ENCODE peak calls at places on chromosomes 3 and 15, in ten cellular contexts. One of them, this sample, is unnamed.

GRCh38 chr3:126147932-126148683 is 32.3 kb downstream of the ALDH1L1 start:
- DNase-seq in H9: peak; percentile 16
- DNase-seq in A549: no peak
- DNase-seq in GM23338: no peak
- DNase-seq in IMR-90: no peak
- DNase-seq in astrocyte: no peak
- DNase-seq in mammary epithelial cell: no peak
- DNase-seq in hepatocyte: no peak
- DNase-seq in neural progenitor cell: no peak
- DNase-seq in PC-3: no peak
- DNase-seq in this sample: no peak

GRCh38 chr3:20141841-20142240 is 44.2 kb downstream of the SGO1 start:
- DNase-seq in H9: peak; percentile 36
- DNase-seq in A549: no peak
- DNase-seq in GM23338: peak; percentile 48
- DNase-seq in IMR-90: no peak
- DNase-seq in astrocyte: peak; percentile 43
- DNase-seq in mammary epithelial cell: no peak
- DNase-seq in hepatocyte: peak; percentile 26
- DNase-seq in neural progenitor cell: peak; percentile 95
- DNase-seq in PC-3: no peak
- DNase-seq in this sample: no peak

GRCh38 chr15:80777137-80777536 is 2.0 kb upstream of the CEMIP start:
- DNase-seq in H9: no peak
- DNase-seq in A549: peak; percentile 37
- DNase-seq in GM23338: no peak
- DNase-seq in IMR-90: peak; percentile 68
- DNase-seq in astrocyte: peak; percentile 76
- DNase-seq in mammary epithelial cell: peak; percentile 92
- DNase-seq in hepatocyte: peak; percentile 35
- DNase-seq in neural progenitor cell: no peak
- DNase-seq in PC-3: peak; percentile 66
- DNase-seq in this sample: no peak

GRCh38 chr15:89753855-89754254 is 2.8 kb upstream of the MESP1 start:
- DNase-seq in H9: no peak
- DNase-seq in A549: no peak
- DNase-seq in GM23338: no peak
- DNase-seq in IMR-90: no peak
- DNase-seq in astrocyte: no peak
- DNase-seq in mammary epithelial cell: no peak
- DNase-seq in hepatocyte: no peak
- DNase-seq in neural progenitor cell: no peak
- DNase-seq in PC-3: no peak
- DNase-seq in this sample: no peak

GRCh38 chr15:90571063-90571541 is 41.4 kb downstream of the CRTC3 start:
- DNase-seq in H9: no peak
- DNase-seq in A549: peak; percentile 52
- DNase-seq in GM23338: no peak
- DNase-seq in IMR-90: no peak
- DNase-seq in astrocyte: no peak
- DNase-seq in mammary epithelial cell: no peak
- DNase-seq in hepatocyte: no peak
- DNase-seq in neural progenitor cell: no peak
- DNase-seq in PC-3: peak; percentile 91
- DNase-seq in this sample: peak; percentile 69

GRCh38 chr3:53259427-53260259 is 3.8 kb upstream of the TKT start:
- DNase-seq in H9: no peak
- DNase-seq in A549: no peak
- DNase-seq in GM23338: peak; percentile 52
- DNase-seq in IMR-90: no peak
- DNase-seq in astrocyte: no peak
- DNase-seq in mammary epithelial cell: no peak
- DNase-seq in hepatocyte: no peak
- DNase-seq in neural progenitor cell: no peak
- DNase-seq in PC-3: no peak
- DNase-seq in this sample: no peak

GRCh38 chr3:55467099-55467498 is 20.0 kb downstream of the WNT5A start:
- DNase-seq in H9: no peak
- DNase-seq in A549: no peak
- DNase-seq in GM23338: no peak
- DNase-seq in IMR-90: peak; percentile 76
- DNase-seq in astrocyte: peak; percentile 79
- DNase-seq in mammary epithelial cell: no peak
- DNase-seq in hepatocyte: no peak
- DNase-seq in neural progenitor cell: no peak
- DNase-seq in PC-3: no peak
- DNase-seq in this sample: no peak

GRCh38 chr3:57746156-57747125 is 9.7 kb upstream of the SLMAP start:
- DNase-seq in H9: no peak
- DNase-seq in A549: no peak
- DNase-seq in GM23338: no peak
- DNase-seq in IMR-90: no peak
- DNase-seq in astrocyte: no peak
- DNase-seq in mammary epithelial cell: no peak
- DNase-seq in hepatocyte: no peak
- DNase-seq in neural progenitor cell: no peak
- DNase-seq in PC-3: no peak
- DNase-seq in this sample: no peak

GRCh38 chr3:66480666-66481065 is 20.2 kb downstream of the LRIG1 start:
- DNase-seq in H9: no peak
- DNase-seq in A549: no peak
- DNase-seq in GM23338: no peak
- DNase-seq in IMR-90: peak; percentile 41
- DNase-seq in astrocyte: peak; percentile 84
- DNase-seq in mammary epithelial cell: no peak
- DNase-seq in hepatocyte: no peak
- DNase-seq in neural progenitor cell: no peak
- DNase-seq in PC-3: no peak
- DNase-seq in this sample: no peak

GRCh38 chr15:68639926-68640600 is 61.3 kb downstream of the CORO2B start:
- DNase-seq in H9: no peak
- DNase-seq in A549: no peak
- DNase-seq in GM23338: no peak
- DNase-seq in IMR-90: no peak
- DNase-seq in astrocyte: no peak
- DNase-seq in mammary epithelial cell: peak; percentile 58
- DNase-seq in hepatocyte: no peak
- DNase-seq in neural progenitor cell: no peak
- DNase-seq in PC-3: peak; percentile 60
- DNase-seq in this sample: no peak

GRCh38 chr3:17140670-17141505 is 256.1 kb downstream of the PLCL2 start:
- DNase-seq in H9: peak; percentile 41
- DNase-seq in A549: peak; percentile 22
- DNase-seq in GM23338: no peak
- DNase-seq in IMR-90: no peak
- DNase-seq in astrocyte: no peak
- DNase-seq in mammary epithelial cell: no peak
- DNase-seq in hepatocyte: no peak
- DNase-seq in neural progenitor cell: no peak
- DNase-seq in PC-3: peak; percentile 37
- DNase-seq in this sample: no peak

DNA sequence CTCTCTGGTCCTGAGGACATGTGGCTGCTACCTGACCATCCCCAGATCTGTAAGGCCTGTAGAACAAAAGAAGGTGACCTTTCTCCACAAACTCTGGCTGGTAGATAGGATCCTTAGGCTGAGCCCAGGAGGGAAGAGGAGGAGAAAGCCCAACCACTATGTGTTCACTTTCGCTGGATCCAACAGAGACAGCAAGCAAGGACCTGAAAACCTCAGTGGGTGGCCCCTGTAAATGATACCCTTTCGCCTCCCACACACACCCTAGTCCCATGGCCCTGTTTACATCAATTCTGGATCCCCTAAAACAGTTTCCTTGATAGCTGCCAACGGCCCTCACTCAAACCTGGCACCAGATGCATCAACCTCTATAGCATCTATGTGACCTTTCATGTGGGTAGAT is 22.4 kb downstream of the CCDC12 start:
- DNase-seq in H9: no peak
- DNase-seq in A549: no peak
- DNase-seq in GM23338: no peak
- DNase-seq in IMR-90: no peak
- DNase-seq in astrocyte: no peak
- DNase-seq in mammary epithelial cell: no peak
- DNase-seq in hepatocyte: no peak
- DNase-seq in neural progenitor cell: no peak
- DNase-seq in PC-3: no peak
- DNase-seq in this sample: no peak
- H3K4me2 ChIP-seq in H9: no peak overlapping the region
- H3K4me2 ChIP-seq in A549: no peak overlapping the region
- H3K4me2 ChIP-seq in GM23338: no peak overlapping the region
- H3K4me2 ChIP-seq in IMR-90: no peak overlapping the region
- H3K4me2 ChIP-seq in astrocyte: no peak overlapping the region
- H3K4me2 ChIP-seq in mammary epithelial cell: no peak overlapping the region
- H3K4me2 ChIP-seq in hepatocyte: no peak overlapping the region
- H3K4me2 ChIP-seq in neural progenitor cell: no peak overlapping the region
- H3K4me2 ChIP-seq in PC-3: no peak overlapping the region
- H3K4me2 ChIP-seq in this sample: peak overlapping the region; percentile 59

DNA sequence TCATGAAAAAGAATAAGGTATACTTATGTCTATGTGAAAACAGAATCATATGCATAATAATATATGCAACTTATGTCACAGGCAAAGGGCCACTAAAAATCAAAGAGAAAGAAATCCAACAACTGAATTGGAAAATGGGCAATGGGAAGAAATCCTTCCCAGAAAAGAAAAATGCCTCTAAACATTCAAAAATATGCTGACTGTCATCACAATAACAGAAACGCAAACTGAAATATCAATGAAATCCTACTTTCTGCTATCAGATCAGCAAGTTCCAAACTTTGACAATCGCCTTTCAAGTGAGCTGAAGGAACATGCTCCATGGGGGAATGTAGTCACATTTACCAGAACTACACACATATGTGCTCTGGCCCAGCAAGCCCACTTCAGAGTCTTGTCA is 99.4 kb upstream of the KLF13 start:
- DNase-seq in H9: no peak
- DNase-seq in A549: no peak
- DNase-seq in GM23338: no peak
- DNase-seq in IMR-90: no peak
- DNase-seq in astrocyte: no peak
- DNase-seq in mammary epithelial cell: no peak
- DNase-seq in hepatocyte: no peak
- DNase-seq in neural progenitor cell: no peak
- DNase-seq in PC-3: no peak
- DNase-seq in this sample: no peak
- H3K4me2 ChIP-seq in H9: no peak overlapping the region
- H3K4me2 ChIP-seq in A549: no peak overlapping the region
- H3K4me2 ChIP-seq in GM23338: no peak overlapping the region
- H3K4me2 ChIP-seq in IMR-90: no peak overlapping the region
- H3K4me2 ChIP-seq in astrocyte: no peak overlapping the region
- H3K4me2 ChIP-seq in mammary epithelial cell: no peak overlapping the region
- H3K4me2 ChIP-seq in hepatocyte: no peak overlapping the region
- H3K4me2 ChIP-seq in neural progenitor cell: no peak overlapping the region
- H3K4me2 ChIP-seq in PC-3: no peak overlapping the region
- H3K4me2 ChIP-seq in this sample: no peak overlapping the region

GRCh38 chr15:67462802-67463201 is 58.1 kb upstream of the C15orf61 start:
- DNase-seq in H9: no peak
- DNase-seq in A549: no peak
- DNase-seq in GM23338: no peak
- DNase-seq in IMR-90: no peak
- DNase-seq in astrocyte: no peak
- DNase-seq in mammary epithelial cell: no peak
- DNase-seq in hepatocyte: no peak
- DNase-seq in neural progenitor cell: no peak
- DNase-seq in PC-3: no peak
- DNase-seq in this sample: no peak

GRCh38 chr15:67458449-67458848 is 62.5 kb upstream of the C15orf61 start:
- DNase-seq in H9: no peak
- DNase-seq in A549: no peak
- DNase-seq in GM23338: no peak
- DNase-seq in IMR-90: peak; percentile 14
- DNase-seq in astrocyte: no peak
- DNase-seq in mammary epithelial cell: no peak
- DNase-seq in hepatocyte: no peak
- DNase-seq in neural progenitor cell: no peak
- DNase-seq in PC-3: no peak
- DNase-seq in this sample: peak; percentile 25

GRCh38 chr15:67461735-67462134 is 59.2 kb upstream of the C15orf61 start:
- DNase-seq in H9: no peak
- DNase-seq in A549: no peak
- DNase-seq in GM23338: no peak
- DNase-seq in IMR-90: no peak
- DNase-seq in astrocyte: no peak
- DNase-seq in mammary epithelial cell: no peak
- DNase-seq in hepatocyte: no peak
- DNase-seq in neural progenitor cell: no peak
- DNase-seq in PC-3: no peak
- DNase-seq in this sample: no peak

GRCh38 chr15:67460521-67460920 is 60.4 kb upstream of the C15orf61 start:
- DNase-seq in H9: no peak
- DNase-seq in A549: no peak
- DNase-seq in GM23338: no peak
- DNase-seq in IMR-90: no peak
- DNase-seq in astrocyte: no peak
- DNase-seq in mammary epithelial cell: no peak
- DNase-seq in hepatocyte: no peak
- DNase-seq in neural progenitor cell: no peak
- DNase-seq in PC-3: no peak
- DNase-seq in this sample: no peak

DNA sequence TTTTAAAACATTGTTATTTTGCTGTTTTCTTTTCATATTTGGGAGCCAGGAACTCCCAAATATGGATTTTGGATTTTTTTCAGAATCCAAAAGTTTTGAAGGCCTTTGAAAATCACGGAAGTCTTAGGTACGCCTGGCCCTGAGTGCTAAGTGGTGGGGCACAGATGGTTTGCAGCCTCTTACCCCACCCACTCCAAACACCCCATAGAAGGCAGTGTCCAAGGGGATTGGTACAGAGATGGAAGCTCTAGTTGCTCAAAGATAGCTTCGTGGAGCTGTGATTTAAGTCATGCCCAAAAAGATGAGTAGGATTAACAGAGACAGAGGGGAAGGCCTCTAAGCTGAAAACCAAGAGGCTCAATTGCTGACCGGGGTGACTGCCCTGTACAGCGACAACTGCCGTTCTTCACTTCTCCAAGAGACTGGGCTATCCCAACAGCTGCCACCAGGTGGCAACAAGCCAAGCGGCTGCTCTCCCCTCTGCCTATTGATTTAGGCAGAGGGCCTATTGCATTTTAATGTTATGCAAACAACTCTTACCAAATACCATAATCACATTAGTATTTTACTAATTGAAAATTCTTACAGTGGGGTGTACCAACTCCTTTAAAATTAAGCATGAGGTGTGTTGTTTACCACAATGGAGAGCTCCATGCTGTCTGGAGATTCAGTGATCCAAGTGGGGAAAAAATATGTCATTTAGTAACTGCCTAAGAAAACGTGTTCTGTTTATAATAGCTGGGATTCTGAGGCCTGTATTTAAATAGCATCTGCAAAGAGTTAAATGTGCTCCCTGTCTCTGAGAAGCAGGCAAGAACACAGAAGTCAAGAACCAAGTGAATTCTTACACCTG is 64.0 kb upstream of the C15orf61 start:
- DNase-seq in H9: peak; percentile 78
- DNase-seq in A549: peak; percentile 75
- DNase-seq in GM23338: peak; percentile 92
- DNase-seq in IMR-90: peak; percentile 59
- DNase-seq in astrocyte: peak; percentile 11
- DNase-seq in mammary epithelial cell: peak; percentile 46
- DNase-seq in hepatocyte: peak; percentile 86
- DNase-seq in neural progenitor cell: peak; percentile 90
- DNase-seq in PC-3: peak; percentile 82
- DNase-seq in this sample: peak; percentile 92
- H3K4me2 ChIP-seq in H9: no peak overlapping the region
- H3K4me2 ChIP-seq in A549: peak overlapping the region; percentile 42
- H3K4me2 ChIP-seq in GM23338: no peak overlapping the region
- H3K4me2 ChIP-seq in IMR-90: no peak overlapping the region
- H3K4me2 ChIP-seq in astrocyte: no peak overlapping the region
- H3K4me2 ChIP-seq in mammary epithelial cell: no peak overlapping the region
- H3K4me2 ChIP-seq in hepatocyte: no peak overlapping the region
- H3K4me2 ChIP-seq in neural progenitor cell: no peak overlapping the region
- H3K4me2 ChIP-seq in PC-3: no peak overlapping the region
- H3K4me2 ChIP-seq in this sample: no peak overlapping the region

GRCh38 chr3:159178209-159178897 is 376.5 kb downstream of the MFSD1 start:
- DNase-seq in H9: no peak
- DNase-seq in A549: no peak
- DNase-seq in GM23338: no peak
- DNase-seq in IMR-90: no peak
- DNase-seq in astrocyte: no peak
- DNase-seq in mammary epithelial cell: no peak
- DNase-seq in hepatocyte: no peak
- DNase-seq in neural progenitor cell: no peak
- DNase-seq in PC-3: no peak
- DNase-seq in this sample: no peak
- H3K4me2 ChIP-seq in H9: no peak overlapping the region
- H3K4me2 ChIP-seq in A549: no peak overlapping the region
- H3K4me2 ChIP-seq in GM23338: no peak overlapping the region
- H3K4me2 ChIP-seq in IMR-90: no peak overlapping the region
- H3K4me2 ChIP-seq in astrocyte: no peak overlapping the region
- H3K4me2 ChIP-seq in mammary epithelial cell: no peak overlapping the region
- H3K4me2 ChIP-seq in hepatocyte: no peak overlapping the region
- H3K4me2 ChIP-seq in neural progenitor cell: no peak overlapping the region
- H3K4me2 ChIP-seq in PC-3: no peak overlapping the region
- H3K4me2 ChIP-seq in this sample: no peak overlapping the region

This sample was measured in Karpas-422.